ENCODE peak calls at places on chromosomes 1 and 21, in nine cellular contexts. V, C, D, U, X, Z, J, T and Q are unnamed samples.

GRCh38 chr1:19974822-19975416 is 4.5 kb downstream of the PLA2G2A start:
- DNase-seq in V (peak), C (peak), D (no peak), U (peak), X (peak), Z (no peak), J (peak), T (no peak), Q (peak)

GRCh38 chr1:22527555-22528296 is 35.6 kb upstream of the EPHA8 start:
- DNase-seq in V (no peak), C (no peak), D (no peak), U (no peak), X (no peak), Z (no peak), J (no peak), T (no peak), Q (no peak)

GRCh38 chr21:33761104-33762036 is 119.1 kb downstream of the ITSN1 start:
- DNase-seq in V (peak), C (peak), D (no peak), U (peak), X (peak), Z (peak), J (peak), T (peak), Q (peak)

GRCh38 chr1:77889240-77889637 is 815 bp downstream of the NEXN start:
- DNase-seq in V (peak), C (peak), D (no peak), U (no peak), X (peak), Z (no peak), J (no peak), T (no peak), Q (no peak)

GRCh38 chr1:213968391-213968790 is 19.4 kb upstream of the PROX1 start:
- DNase-seq in V (no peak), C (no peak), D (no peak), U (no peak), X (no peak), Z (no peak), J (no peak), T (no peak), Q (no peak)

GRCh38 chr1:171850951-171851350 is 9.7 kb downstream of the DNM3 start:
- DNase-seq in V (no peak), C (no peak), D (no peak), U (no peak), X (no peak), Z (no peak), J (no peak), T (no peak), Q (no peak)

GRCh38 chr1:205226868-205227583 is 720 bp upstream of the TMCC2 start:
- DNase-seq in V (peak), C (no peak), D (no peak), U (peak), X (no peak), Z (no peak), J (no peak), T (no peak), Q (peak)

GRCh38 chr1:63327417-63328139 is 5.2 kb downstream of the FOXD3 start:
- DNase-seq in V (peak), C (peak), D (no peak), U (peak), X (peak), Z (no peak), J (peak), T (peak), Q (peak)

GRCh38 chr1:48681476-48682305 is 95.0 kb downstream of the BEND5 start:
- DNase-seq in V (peak), C (no peak), D (no peak), U (no peak), X (no peak), Z (no peak), J (no peak), T (no peak), Q (no peak)

GRCh38 chr1:113452921-113453770 is 62.8 kb downstream of the MAGI3 start:
- DNase-seq in V (peak), C (no peak), D (no peak), U (peak), X (peak), Z (no peak), J (peak), T (no peak), Q (peak)

GRCh38 chr1:152967201-152967600 is 3.2 kb upstream of the SPRR4 start:
- DNase-seq in V (no peak), C (no peak), D (no peak), U (peak), X (no peak), Z (no peak), J (no peak), T (no peak), Q (no peak)

GRCh38 chr1:162283657-162284056 is 93.0 kb downstream of the SPATA46 start:
- DNase-seq in V (no peak), C (no peak), D (no peak), U (no peak), X (no peak), Z (no peak), J (no peak), T (no peak), Q (no peak)

GRCh38 chr1:224929335-224930237 is at the start of gene DNAH14:
- DNase-seq in V (peak), C (peak), D (no peak), U (peak), X (peak), Z (no peak), J (peak), T (peak), Q (peak)

GRCh38 chr21:35473496-35473895 is 424.4 kb upstream of the RUNX1 start:
- DNase-seq in V (no peak), C (no peak), D (no peak), U (no peak), X (no peak), Z (no peak), J (no peak), T (no peak), Q (no peak)

GRCh38 chr1:203858055-203858454 is 3.3 kb upstream of the SNRPE start:
- DNase-seq in V (peak), C (peak), D (no peak), U (peak), X (no peak), Z (no peak), J (peak), T (no peak), Q (no peak)

GRCh38 chr1:1841575-1841991 is 49.3 kb downstream of the GNB1 start:
- DNase-seq in V (no peak), C (no peak), D (no peak), U (no peak), X (no peak), Z (no peak), J (no peak), T (no peak), Q (no peak)

GRCh38 chr1:178501705-178502329 is 5.1 kb upstream of the CLEC20A start:
- DNase-seq in V (peak), C (peak), D (peak), U (peak), X (peak), Z (no peak), J (peak), T (no peak), Q (peak)

GRCh38 chr1:219324629-219325367 is 151.1 kb downstream of the LYPLAL1 start:
- DNase-seq in V (peak), C (peak), D (no peak), U (peak), X (peak), Z (no peak), J (peak), T (peak), Q (no peak)

GRCh38 chr1:167561753-167562152 is 8.2 kb upstream of the CREG1 start:
- DNase-seq in V (no peak), C (no peak), D (no peak), U (no peak), X (no peak), Z (no peak), J (no peak), T (no peak), Q (no peak)

GRCh38 chr1:172431721-172432192 is 11.3 kb downstream of the C1orf105 start:
- DNase-seq in V (no peak), C (no peak), D (no peak), U (no peak), X (no peak), Z (no peak), J (no peak), T (no peak), Q (peak)

GRCh38 chr1:8095584-8095983 is 69.5 kb upstream of the ERRFI1 start:
- DNase-seq in V (no peak), C (no peak), D (no peak), U (no peak), X (no peak), Z (no peak), J (no peak), T (no peak), Q (no peak)

GRCh38 chr1:31414692-31415370 is 1.8 kb downstream of the SERINC2 start:
- DNase-seq in V (no peak), C (no peak), D (no peak), U (no peak), X (no peak), Z (no peak), J (no peak), T (no peak), Q (peak)

GRCh38 chr1:227938911-227939790 is 8.6 kb downstream of the WNT9A start:
- DNase-seq in V (no peak), C (no peak), D (no peak), U (no peak), X (no peak), Z (no peak), J (no peak), T (no peak), Q (no peak)

GRCh38 chr1:36948606-36949005 is 85.7 kb downstream of the GRIK3 start:
- DNase-seq in V (no peak), C (no peak), D (no peak), U (no peak), X (no peak), Z (no peak), J (no peak), T (no peak), Q (no peak)